ENCODE peak calls at places on chromosome 17, in four cellular contexts. L, J, S and H are unnamed samples.

GRCh38 chr17:66451188-66452149 is 149.1 kb downstream of the PRKCA start:
- DNase-seq in J (peak), S (peak), L (no peak), H (no peak)

GRCh38 chr17:58338907-58339774 is 10.5 kb upstream of the TSPOAP1 start:
- DNase-seq in L (no peak), J (peak), S (peak), H (peak)

GRCh38 chr17:30291571-30292489 is at the start of gene BLMH:
- DNase-seq in L (peak), S (peak), J (peak), H (no peak)

GRCh38 chr17:82592751-82593589 is 55.3 kb downstream of the WDR45B start:
- DNase-seq in L (no peak), S (peak), J (peak), H (peak)

GRCh38 chr17:75774471-75774987 is 9.5 kb upstream of the GALK1 start:
- DNase-seq in L (no peak), J (peak), S (no peak), H (no peak)

GRCh38 chr17:51481370-51481769 is 221.0 kb downstream of the UTP18 start:
- DNase-seq in S (no peak), L (no peak), J (no peak), H (no peak)

GRCh38 chr17:40443988-40444899 is 994 bp downstream of the IGFBP4 start:
- DNase-seq in J (no peak), L (no peak), S (no peak), H (no peak)

GRCh38 chr17:2057130-2057713 is 2.3 kb downstream of the HIC1 start:
- DNase-seq in S (no peak), L (no peak), J (no peak), H (no peak)

GRCh38 chr17:40632206-40632605 is 15.4 kb downstream of the SMARCE1 start:
- DNase-seq in L (no peak), J (no peak), S (no peak), H (no peak)

GRCh38 chr17:76529643-76530488 is 7.6 kb downstream of the CYGB start:
- DNase-seq in S (peak), L (no peak), J (peak), H (no peak)

GRCh38 chr17:79852748-79853147 is 13.5 kb upstream of the CBX4 start:
- DNase-seq in S (no peak), J (no peak), L (no peak), H (no peak)

GRCh38 chr17:20174588-20175265 is 165.6 kb downstream of the SPECC1 start:
- DNase-seq in L (no peak), S (no peak), J (no peak), H (no peak)

GRCh38 chr17:72529386-72529785 is 408.6 kb downstream of the SOX9 start:
- DNase-seq in J (no peak), S (no peak), L (no peak), H (no peak)

GRCh38 chr17:17904171-17905035 is 67.6 kb upstream of the SREBF1 start:
- DNase-seq in J (no peak), L (no peak), S (peak), H (no peak)

GRCh38 chr17:80455328-80455710 is 21.1 kb downstream of the NPTX1 start:
- DNase-seq in L (no peak), J (peak), S (peak), H (no peak)

GRCh38 chr17:74922172-74922571 is 883 bp downstream of the USH1G start:
- DNase-seq in S (no peak), L (no peak), J (no peak), H (no peak)

GRCh38 chr17:2047590-2047989 is 5.8 kb downstream of the OVCA2 start:
- DNase-seq in S (no peak), L (no peak), J (no peak), H (no peak)

GRCh38 chr17:71327376-71328059 is 793.3 kb upstream of the SOX9 start:
- DNase-seq in L (no peak), S (no peak), J (no peak), H (no peak)
- TF ChIP-seq TCF12 in L (no peak), S (no peak), J (peak), H (no peak)

GRCh38 chr17:49496866-49497146 is 1.7 kb downstream of the NGFR start:
- DNase-seq in L (no peak), S (no peak), J (no peak), H (no peak)

GRCh38 chr17:49495842-49496182 is 719 bp downstream of the NGFR start:
- DNase-seq in S (no peak), L (no peak), J (peak), H (no peak)

GRCh38 chr17:49498037-49498615 is 3.0 kb downstream of the NGFR start:
- DNase-seq in J (peak), S (no peak), L (no peak), H (no peak)

GRCh38 chr17:49496183-49496865 is 1.2 kb downstream of the NGFR start:
- DNase-seq in L (no peak), J (peak), S (no peak), H (no peak)

GRCh38 chr17:49497147-49498036 is 2.3 kb downstream of the NGFR start:
- DNase-seq in S (no peak), J (peak), L (no peak), H (no peak)
- H2AFZ ChIP-seq in S (no peak), J (peak), L (no peak), H (no peak)

DNA sequence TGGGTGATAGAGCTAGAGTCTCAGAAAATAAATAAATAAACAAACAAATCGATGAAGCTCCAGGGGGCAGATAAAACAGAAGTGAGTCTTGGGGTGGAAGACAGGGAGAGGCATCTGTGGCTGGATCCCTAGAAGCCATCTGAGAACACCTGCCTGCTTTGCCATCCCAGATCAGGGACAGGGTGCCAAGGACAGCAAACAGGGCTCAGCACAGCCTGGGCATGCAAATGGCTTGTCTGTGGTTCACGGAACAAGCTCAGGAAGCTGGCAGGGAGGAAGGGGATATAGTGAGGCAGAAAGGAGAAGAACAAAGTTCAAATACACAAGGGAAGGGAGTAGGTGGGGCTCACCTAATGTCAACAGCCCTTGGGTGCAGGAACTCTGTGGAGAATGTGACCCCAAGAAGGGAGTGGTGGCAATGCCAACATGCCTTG is 27.5 kb downstream of the TRIM25 start:
- DNase-seq in J (no peak), L (no peak), S (peak), H (no peak)
- TF ChIP-seq TCF12 in J (no peak), L (no peak), S (no peak), H (no peak)

GRCh38 chr17:42018339-42018738 is 1.1 kb upstream of the DNAJC7 start:
- DNase-seq in L (no peak), J (no peak), S (peak), H (no peak)
- H2AFZ ChIP-seq in L (no peak), J (peak), S (peak), H (peak)

DNA sequence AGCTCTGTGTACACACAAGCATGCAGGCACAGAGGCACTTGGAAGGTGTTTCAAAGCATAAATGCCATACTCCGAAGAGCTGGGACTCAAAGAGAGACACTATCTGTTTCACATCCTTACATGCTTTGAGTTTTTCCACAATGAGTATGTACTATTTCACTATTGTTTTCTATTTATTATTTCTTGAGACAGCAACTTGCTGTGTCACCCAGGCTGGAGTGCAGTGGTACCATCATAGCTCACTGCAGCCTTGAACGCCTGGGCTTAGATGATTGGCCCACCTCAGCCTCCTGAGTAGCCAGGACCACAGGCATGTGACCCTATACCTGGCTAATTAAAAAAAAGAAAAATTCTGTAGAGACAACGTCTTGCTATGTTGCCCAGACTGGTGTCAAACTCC is 31.6 kb downstream of the CYB5D2 start:
- DNase-seq in S (no peak), L (no peak), J (no peak), H (no peak)
- TF ChIP-seq TCF12 in S (no peak), L (no peak), J (no peak), H (no peak)

DNA sequence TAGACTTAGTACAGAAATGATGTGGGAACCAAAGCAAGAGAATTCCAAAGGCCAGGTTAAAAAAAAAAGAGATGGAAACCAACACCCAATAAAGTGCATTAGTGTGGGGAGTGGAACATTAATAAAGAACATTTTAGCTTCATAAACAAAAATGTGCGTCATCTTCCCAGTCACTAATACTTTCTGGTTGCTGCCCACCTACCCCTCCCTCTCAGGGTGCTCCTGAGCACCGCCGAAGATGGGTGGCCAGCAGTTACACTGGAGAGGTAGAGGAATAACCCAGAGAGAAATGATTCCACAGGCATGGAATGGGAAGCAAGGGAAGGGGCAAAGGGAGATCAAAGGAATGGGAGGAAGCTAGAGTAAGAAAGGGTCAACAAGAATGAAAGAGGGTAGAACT is 6.0 kb upstream of the CHD3 start:
- DNase-seq in J (no peak), L (no peak), S (no peak), H (no peak)
- H2AFZ ChIP-seq in J (no peak), L (no peak), S (no peak), H (no peak)